ENCODE peak calls at places on chromosome 5, in ten cellular contexts. L is body of pancreas, H is heart right ventricle, P is endothelial cell of umbilical vein, J is HCT116, B is neural progenitor cell, K is brain microvascular endothelial cell, Q is mammary epithelial cell, A is Panc1, O is cardiac muscle cell. U is an unnamed sample. For H3K27me3, the result is how much of the 10 kb centered on the place peaks cover.

GRCh38 chr5:37552770-37553719 is 173.9 kb downstream of the WDR70 start:
- DNase-seq in L (no peak), H (no peak), P (peak), J (no peak), B (no peak), K (peak), Q (no peak), A (no peak), O (peak), U (no peak)

GRCh38 chr5:169350016-169350415 is 49.1 kb upstream of the SLIT3 start:
- DNase-seq in L (no peak), H (no peak), P (peak), J (no peak), B (no peak), K (peak), Q (peak), A (no peak), O (peak), U (no peak)

GRCh38 chr5:145887976-145888574 is 15.3 kb upstream of the GRXCR2 start:
- DNase-seq in L (peak), H (no peak), P (peak), J (peak), B (peak), K (peak), Q (peak), A (peak), O (peak), U (peak)

GRCh38 chr5:163407034-163407652 is 30.3 kb upstream of the CCNG1 start:
- DNase-seq in L (no peak), H (no peak), P (no peak), J (no peak), B (no peak), K (peak), Q (peak), A (no peak), O (peak), U (no peak)

GRCh38 chr5:169125571-169125970 is 175.4 kb downstream of the SLIT3 start:
- DNase-seq in L (no peak), H (no peak), P (no peak), J (no peak), B (peak), K (no peak), Q (no peak), A (no peak), O (no peak), U (no peak)

GRCh38 chr5:54049963-54050362 is 260.4 kb downstream of the ARL15 start:
- DNase-seq in L (no peak), H (no peak), P (no peak), J (no peak), B (no peak), K (no peak), Q (no peak), A (no peak), O (peak), U (no peak)

GRCh38 chr5:146426305-146426704 is 20.8 kb upstream of the TCERG1 start:
- DNase-seq in L (no peak), H (no peak), P (no peak), J (no peak), B (no peak), K (no peak), Q (no peak), A (no peak), O (no peak), U (no peak)

GRCh38 chr5:121199238-121199999 is 652.3 kb upstream of the FTMT start:
- DNase-seq in L (no peak), H (no peak), P (no peak), J (no peak), B (no peak), K (peak), Q (no peak), A (no peak), O (peak), U (no peak)

GRCh38 chr5:151448038-151448985 is 909 bp downstream of the SLC36A1 start:
- DNase-seq in L (peak), H (no peak), P (peak), J (no peak), B (peak), K (no peak), Q (peak), A (no peak), O (peak), U (no peak)

GRCh38 chr5:181189962-181190710 is 14.9 kb downstream of the TRIM7 start:
- DNase-seq in L (peak), H (no peak), P (no peak), J (no peak), B (peak), K (no peak), Q (no peak), A (no peak), O (no peak), U (peak)

GRCh38 chr5:24642022-24642421 is 2.8 kb downstream of the CDH10 start:
- DNase-seq in L (no peak), H (no peak), P (no peak), J (no peak), B (peak), K (peak), Q (peak), A (peak), O (peak), U (no peak)

GRCh38 chr5:156391139-156391538 is 64.2 kb downstream of the SGCD start:
- DNase-seq in L (no peak), H (no peak), P (no peak), J (no peak), B (no peak), K (no peak), Q (no peak), A (no peak), O (peak), U (no peak)

GRCh38 chr5:88938488-88938887 is 55.5 kb upstream of the MEF2C start:
- DNase-seq in L (no peak), H (no peak), P (no peak), J (no peak), B (no peak), K (no peak), Q (no peak), A (no peak), O (no peak), U (no peak)

GRCh38 chr5:113085084-113085414 is 108.5 kb downstream of the DCP2 start:
- DNase-seq in L (no peak), H (no peak), P (no peak), J (no peak), B (no peak), K (no peak), Q (no peak), A (no peak), O (no peak), U (no peak)

GRCh38 chr5:91591076-91591475 is 208.0 kb upstream of the ARRDC3 start:
- DNase-seq in L (no peak), H (no peak), P (no peak), J (peak), B (peak), K (no peak), Q (peak), A (no peak), O (no peak), U (no peak)

GRCh38 chr5:32583582-32584232 is 1.6 kb upstream of the SUB1 start:
- DNase-seq in L (no peak), H (no peak), P (no peak), J (no peak), B (no peak), K (no peak), Q (peak), A (no peak), O (no peak), U (no peak)

GRCh38 chr5:50717615-50718014 is 51.2 kb downstream of the PARP8 start:
- DNase-seq in L (no peak), H (no peak), P (no peak), J (no peak), B (no peak), K (no peak), Q (no peak), A (no peak), O (no peak), U (no peak)

GRCh38 chr5:100834519-100834918 is 68.6 kb downstream of the ST8SIA4 start:
- DNase-seq in L (no peak), H (no peak), P (no peak), J (no peak), B (no peak), K (no peak), Q (no peak), A (no peak), O (no peak), U (no peak)

GRCh38 chr5:134525687-134526482 is 415 bp downstream of the JADE2 start:
- DNase-seq in L (peak), H (peak), P (peak), J (no peak), B (peak), K (peak), Q (peak), A (no peak), O (peak), U (peak)

GRCh38 chr5:56405116-56405515 is 172.0 kb upstream of the ANKRD55 start:
- DNase-seq in L (no peak), H (no peak), P (no peak), J (no peak), B (peak), K (no peak), Q (no peak), A (no peak), O (no peak), U (no peak)

GRCh38 chr5:155539958-155540595 is 526.5 kb downstream of the KIF4B start:
- DNase-seq in L (no peak), H (no peak), P (no peak), J (no peak), B (peak), K (no peak), Q (no peak), A (no peak), O (no peak), U (no peak)

GRCh38 chr5:68149189-68149588 is 66.4 kb upstream of the PIK3R1 start:
- DNase-seq in L (no peak), H (no peak), P (no peak), J (no peak), B (no peak), K (peak), Q (no peak), A (no peak), O (peak), U (no peak)

GRCh38 chr5:134097221-134097620 is 17.3 kb upstream of the TCF7 start:
- DNase-seq in L (no peak), H (no peak), P (no peak), J (no peak), B (peak), K (no peak), Q (no peak), A (no peak), O (no peak), U (no peak)

GRCh38 chr5:58582004-58582403 is 871 bp upstream of the RAB3C start:
- DNase-seq in L (peak), H (no peak), P (no peak), J (no peak), B (peak), K (no peak), Q (no peak), A (no peak), O (peak), U (no peak)

GRCh38 chr5:2191972-2192371 is 309.2 kb upstream of the IRX4 start:
- DNase-seq in L (no peak), H (no peak), P (no peak), J (no peak), B (no peak), K (no peak), Q (no peak), A (no peak), O (no peak), U (no peak)

GRCh38 chr5:170597109-170597741 is 93.4 kb downstream of the KCNIP1 start:
- DNase-seq in L (no peak), H (no peak), P (no peak), J (no peak), B (no peak), K (peak), Q (peak), A (peak), O (peak), U (peak)

GRCh38 chr5:157100140-157100679 is 8.6 kb downstream of the HAVCR2 start:
- DNase-seq in L (no peak), H (no peak), P (no peak), J (no peak), B (no peak), K (peak), Q (no peak), A (peak), O (peak), U (peak)

GRCh38 chr5:77292026-77292757 is 81.7 kb downstream of the PDE8B start:
- DNase-seq in L (no peak), H (no peak), P (no peak), J (no peak), B (no peak), K (peak), Q (no peak), A (no peak), O (no peak), U (no peak)

GRCh38 chr5:84436866-84437265 is 52.2 kb upstream of the EDIL3 start:
- DNase-seq in L (no peak), H (no peak), P (no peak), J (no peak), B (no peak), K (peak), Q (no peak), A (no peak), O (no peak), U (no peak)

GRCh38 chr5:175471628-175472027 is 6.7 kb upstream of the SFXN1 start:
- DNase-seq in L (no peak), H (no peak), P (no peak), J (no peak), B (no peak), K (no peak), Q (no peak), A (no peak), O (no peak), U (no peak)

GRCh38 chr5:145978672-145979071 is 42.3 kb downstream of the SH3RF2 start:
- DNase-seq in L (peak), H (no peak), P (no peak), J (no peak), B (no peak), K (no peak), Q (no peak), A (no peak), O (peak), U (no peak)

GRCh38 chr5:73103885-73104284 is 16.5 kb upstream of the TMEM171 start:
- DNase-seq in L (no peak), H (no peak), P (no peak), J (no peak), B (no peak), K (no peak), Q (no peak), A (no peak), O (no peak), U (no peak)

GRCh38 chr5:149371296-149371962 is 7.7 kb downstream of the IL17B start:
- DNase-seq in L (peak), H (peak), P (peak), J (peak), B (peak), K (peak), Q (peak), A (peak), O (peak), U (peak)

GRCh38 chr5:9932770-9933169 is 302.6 kb upstream of the TAS2R1 start:
- DNase-seq in L (no peak), H (no peak), P (no peak), J (peak), B (no peak), K (peak), Q (peak), A (no peak), O (peak), U (no peak)

GRCh38 chr5:136040746-136041415 is 12.1 kb downstream of the TGFBI start:
- DNase-seq in L (no peak), H (no peak), P (no peak), J (no peak), B (no peak), K (no peak), Q (no peak), A (no peak), O (no peak), U (no peak)

GRCh38 chr5:77444356-77444755 is 47.8 kb downstream of the WDR41 start:
- DNase-seq in L (no peak), H (no peak), P (no peak), J (no peak), B (no peak), K (no peak), Q (no peak), A (no peak), O (no peak), U (no peak)

GRCh38 chr5:176658817-176659216 is 11.5 kb downstream of the TSPAN17 start:
- DNase-seq in L (no peak), H (no peak), P (no peak), J (no peak), B (no peak), K (peak), Q (no peak), A (no peak), O (peak), U (no peak)

GRCh38 chr5:110085826-110086225 is 396.1 kb downstream of the MAN2A1 start:
- DNase-seq in L (no peak), H (no peak), P (no peak), J (no peak), B (no peak), K (no peak), Q (no peak), A (no peak), O (no peak), U (no peak)

GRCh38 chr5:167822241-167822640 is 469.2 kb upstream of the WWC1 start:
- DNase-seq in L (no peak), H (no peak), P (no peak), J (no peak), B (no peak), K (no peak), Q (no peak), A (no peak), O (no peak), U (no peak)
- H3K4me3 ChIP-seq in L (no peak), H (no peak), P (no peak), J (no peak), B (no peak), K (no peak), Q (peak), A (no peak), O (no peak), U (no peak)

GRCh38 chr5:142309747-142310318 is 15.0 kb downstream of the SPRY4 start:
- DNase-seq in L (no peak), H (no peak), P (no peak), J (no peak), B (no peak), K (no peak), Q (no peak), A (no peak), O (no peak), U (no peak)

GRCh38 chr5:142312399-142312798 is 12.4 kb downstream of the SPRY4 start:
- DNase-seq in L (no peak), H (no peak), P (no peak), J (no peak), B (no peak), K (no peak), Q (no peak), A (no peak), O (no peak), U (no peak)

GRCh38 chr5:142310803-142311202 is 14.0 kb downstream of the SPRY4 start:
- DNase-seq in L (no peak), H (no peak), P (no peak), J (no peak), B (no peak), K (no peak), Q (no peak), A (no peak), O (no peak), U (no peak)

GRCh38 chr5:142313275-142313674 is 11.5 kb downstream of the SPRY4 start:
- DNase-seq in L (no peak), H (no peak), P (no peak), J (no peak), B (no peak), K (no peak), Q (no peak), A (no peak), O (no peak), U (no peak)

DNA sequence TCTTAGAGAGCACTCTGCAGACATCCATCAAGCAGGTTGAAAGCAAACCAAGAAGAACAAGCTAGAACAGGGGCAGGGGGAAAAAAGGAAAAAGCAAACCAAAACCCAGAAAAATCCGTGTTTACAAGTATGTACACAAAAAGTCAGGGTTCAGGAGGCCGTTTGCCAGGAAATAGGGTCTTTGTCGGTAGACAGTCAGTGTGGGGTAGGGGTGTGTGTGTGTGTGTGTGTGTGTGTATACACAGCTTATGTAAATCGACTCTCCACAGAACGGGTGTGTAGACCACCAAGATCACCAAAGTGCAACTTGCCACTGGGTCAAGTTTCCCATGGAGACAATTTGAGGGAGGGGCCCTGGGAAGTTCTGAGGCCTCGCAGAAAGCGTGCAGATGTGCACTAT is 13.1 kb downstream of the SPRY4 start:
- DNase-seq in L (no peak), H (no peak), P (no peak), J (no peak), B (no peak), K (no peak), Q (no peak), A (no peak), O (no peak), U (no peak)
- H3K27me3 ChIP-seq in L (under half), H (under half), P (under half), J (under half), B (under half), K (under half), Q (under half), A (under half), O (under half), U (under half)

DNA sequence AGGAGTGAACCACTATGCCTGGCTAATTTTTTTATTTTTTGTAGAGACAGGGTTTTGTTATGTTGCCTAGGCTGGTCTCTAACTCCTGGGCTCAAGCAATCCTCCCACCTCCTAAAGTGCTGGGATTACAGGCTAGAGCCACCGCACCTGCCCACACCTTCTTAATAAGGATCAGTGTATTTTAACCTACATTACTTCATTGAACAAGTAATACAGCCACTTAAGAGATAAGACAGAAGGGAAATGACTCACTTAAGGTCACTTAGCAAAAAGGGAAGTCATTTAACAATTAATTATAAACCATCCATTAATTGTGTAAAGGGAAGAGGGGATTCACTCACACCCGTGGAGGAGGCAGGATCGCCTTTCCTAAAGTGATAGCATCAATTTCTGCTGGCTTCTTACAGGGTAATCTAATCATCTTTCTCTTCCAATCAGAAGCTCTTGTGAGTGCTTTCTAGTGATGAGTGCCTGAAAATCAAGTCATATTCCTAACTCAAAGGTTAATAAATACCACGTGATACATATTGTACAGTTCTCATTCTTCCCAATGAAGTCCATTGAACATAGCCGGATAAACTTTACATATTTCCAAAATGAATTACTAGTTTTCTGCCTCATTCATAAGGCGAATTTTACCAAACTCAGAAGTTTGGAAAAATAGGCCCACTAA is 3.5 kb downstream of the FBXW11 start:
- DNase-seq in L (no peak), H (no peak), P (peak), J (no peak), B (no peak), K (no peak), Q (no peak), A (no peak), O (no peak), U (no peak)
- H3K4me3 ChIP-seq in L (no peak), H (peak), P (no peak), J (no peak), B (no peak), K (no peak), Q (no peak), A (no peak), O (peak), U (no peak)

GRCh38 chr5:95281211-95281610 is 3.7 kb downstream of the MCTP1 start:
- DNase-seq in L (no peak), H (no peak), P (no peak), J (peak), B (peak), K (peak), Q (peak), A (no peak), O (peak), U (no peak)
- H3K27me3 ChIP-seq in L (under half), H (under half), P (half or more), J (under half), B (under half), K (under half), Q (under half), A (half or more), O (half or more), U (under half)

GRCh38 chr5:17290620-17290974 is 73.2 kb downstream of the BASP1 start:
- DNase-seq in L (no peak), H (no peak), P (no peak), J (no peak), B (no peak), K (no peak), Q (no peak), A (no peak), O (no peak), U (no peak)
- H3K4me3 ChIP-seq in L (no peak), H (no peak), P (no peak), J (no peak), B (no peak), K (no peak), Q (no peak), A (no peak), O (no peak), U (no peak)

DNA sequence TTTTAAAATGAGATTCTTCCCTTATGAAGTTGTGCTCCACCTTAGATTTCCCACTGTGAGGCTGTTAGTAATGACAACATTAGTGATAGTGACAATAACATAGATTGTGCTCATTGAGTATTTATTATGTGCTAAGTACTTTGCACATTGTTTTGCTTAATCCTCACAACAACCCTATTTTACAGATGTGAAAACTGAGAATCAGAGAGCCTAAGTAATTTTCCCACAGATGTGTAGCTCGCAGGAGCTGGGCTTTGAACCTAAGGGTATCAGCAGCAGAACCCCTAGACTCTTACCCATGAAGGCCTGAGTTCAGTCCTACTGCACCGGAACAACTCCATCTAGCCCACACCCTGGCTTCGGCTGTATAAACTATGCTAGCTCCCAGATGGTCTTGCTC is 15.6 kb upstream of the ARAP3 start:
- DNase-seq in L (no peak), H (no peak), P (no peak), J (no peak), B (no peak), K (no peak), Q (no peak), A (no peak), O (no peak), U (no peak)
- H3K27me3 ChIP-seq in L (under half), H (under half), P (under half), J (under half), B (under half), K (under half), Q (under half), A (under half), O (half or more), U (under half)